ENCODE peak calls at places on chromosomes 2 and 18, in six cellular contexts. X is IMR-90, W is neuronal stem cell, T is H1, I is H9, K is trophoblast cell. B is an unnamed sample.

GRCh38 chr2:55155764-55156221 is 76.3 kb downstream of the CLHC1 start:
- DNase-seq in X (peak), W (no peak), T (no peak), I (no peak), K (no peak), B (peak)

GRCh38 chr2:101831351-101831865 is 133.9 kb downstream of the MAP4K4 start:
- DNase-seq in X (peak), W (peak), T (no peak), I (peak), K (peak), B (peak)

GRCh38 chr2:52571380-52572347 is 1195.9 kb upstream of the CHAC2 start:
- DNase-seq in X (no peak), W (no peak), T (no peak), I (no peak), K (no peak), B (no peak)

GRCh38 chr2:68709421-68709911 is 25.1 kb upstream of the ARHGAP25 start:
- DNase-seq in X (peak), W (peak), T (no peak), I (peak), K (peak), B (peak)

GRCh38 chr2:102049756-102050443 is 58.1 kb downstream of the IL1R2 start:
- DNase-seq in X (no peak), W (no peak), T (no peak), I (no peak), K (no peak), B (peak)

GRCh38 chr2:55056024-55056521 is 5.8 kb upstream of the RTN4 start:
- DNase-seq in X (peak), W (no peak), T (no peak), I (no peak), K (peak), B (peak)

GRCh38 chr2:196234672-196235071 is 63.3 kb upstream of the STK17B start:
- DNase-seq in X (peak), W (no peak), T (no peak), I (no peak), K (peak), B (peak)

GRCh38 chr2:219480004-219480403 is 18.7 kb upstream of the GMPPA start:
- DNase-seq in X (no peak), W (no peak), T (no peak), I (no peak), K (no peak), B (no peak)

GRCh38 chr2:196718796-196719564 is 79.5 kb downstream of the CCDC150 start:
- DNase-seq in X (peak), W (peak), T (no peak), I (peak), K (no peak), B (peak)

GRCh38 chr18:60910534-60910933 is 422.7 kb upstream of the CDH20 start:
- DNase-seq in X (no peak), W (no peak), T (no peak), I (no peak), K (no peak), B (no peak)

GRCh38 chr18:71116535-71116934 is 827.7 kb downstream of the SOCS6 start:
- DNase-seq in X (no peak), W (no peak), T (no peak), I (no peak), K (no peak), B (no peak)

GRCh38 chr2:190913725-190914124 is 33.1 kb downstream of the GLS start:
- DNase-seq in X (no peak), W (no peak), T (no peak), I (no peak), K (no peak), B (no peak)

GRCh38 chr2:39107724-39108273 is 13.1 kb downstream of the SOS1 start:
- DNase-seq in X (no peak), W (no peak), T (no peak), I (no peak), K (no peak), B (no peak)

GRCh38 chr2:160736148-160736547 is 242.5 kb upstream of the RBMS1 start:
- DNase-seq in X (no peak), W (no peak), T (no peak), I (no peak), K (no peak), B (no peak)

GRCh38 chr2:205716126-205716525 is 33.8 kb downstream of the NRP2 start:
- DNase-seq in X (no peak), W (no peak), T (no peak), I (peak), K (peak), B (no peak)

GRCh38 chr2:214899751-214900150 is 90.3 kb upstream of the BARD1 start:
- DNase-seq in X (no peak), W (no peak), T (no peak), I (no peak), K (peak), B (no peak)

GRCh38 chr2:27069436-27069835 is 2.0 kb downstream of the OST4 start:
- DNase-seq in X (no peak), W (no peak), T (no peak), I (no peak), K (no peak), B (no peak)

GRCh38 chr2:225895126-225895525 is 495.6 kb downstream of the NYAP2 start:
- DNase-seq in X (peak), W (no peak), T (no peak), I (no peak), K (no peak), B (peak)

GRCh38 chr2:157874997-157875719 is 972 bp downstream of the ACVR1 start:
- DNase-seq in X (peak), W (peak), T (no peak), I (peak), K (peak), B (peak)

GRCh38 chr2:111972955-111973565 is 74.7 kb downstream of the MERTK start:
- DNase-seq in X (no peak), W (no peak), T (no peak), I (no peak), K (no peak), B (no peak)

GRCh38 chr2:214465386-214466146 is 54.7 kb downstream of the VWC2L start:
- DNase-seq in X (peak), W (no peak), T (no peak), I (no peak), K (peak), B (peak)

GRCh38 chr2:8259841-8260178 is 422.0 kb upstream of the ID2 start:
- DNase-seq in X (no peak), W (no peak), T (no peak), I (no peak), K (no peak), B (no peak)

GRCh38 chr2:56107486-56107885 is 76.3 kb upstream of the CCDC85A start:
- DNase-seq in X (no peak), W (no peak), T (no peak), I (no peak), K (peak), B (no peak)

GRCh38 chr2:44543773-44544725 is 182.3 kb downstream of the CAMKMT start:
- DNase-seq in X (no peak), W (peak), T (peak), I (peak), K (no peak), B (no peak)

GRCh38 chr2:143254108-143254507 is 124.9 kb downstream of the ARHGAP15 start:
- DNase-seq in X (no peak), W (no peak), T (no peak), I (no peak), K (no peak), B (no peak)

GRCh38 chr2:172823451-172823850 is 87.8 kb downstream of the RAPGEF4 start:
- DNase-seq in X (no peak), W (no peak), T (no peak), I (no peak), K (no peak), B (peak)

GRCh38 chr18:46260879-46261143 is 156.6 kb downstream of the HAUS1 start:
- DNase-seq in X (peak), W (no peak), T (no peak), I (no peak), K (no peak), B (peak)

GRCh38 chr18:45567123-45567522 is 48.2 kb upstream of the SLC14A2 start:
- DNase-seq in X (peak), W (no peak), T (no peak), I (peak), K (no peak), B (peak)

GRCh38 chr2:234368861-234369261 is 128.0 kb downstream of the ARL4C start:
- DNase-seq in X (peak), W (no peak), T (no peak), I (no peak), K (no peak), B (peak)

GRCh38 chr2:12005886-12006681 is 259.7 kb downstream of the LPIN1 start:
- DNase-seq in X (no peak), W (no peak), T (no peak), I (no peak), K (no peak), B (no peak)

GRCh38 chr18:33277431-33277830 is 163.1 kb downstream of the CCDC178 start:
- DNase-seq in X (no peak), W (no peak), T (no peak), I (no peak), K (no peak), B (no peak)

GRCh38 chr18:50751490-50751889 is 68.3 kb downstream of the MRO start:
- DNase-seq in X (no peak), W (no peak), T (no peak), I (no peak), K (no peak), B (no peak)

GRCh38 chr2:128439231-128440086 is 120.8 kb upstream of the HS6ST1 start:
- DNase-seq in X (no peak), W (no peak), T (no peak), I (peak), K (no peak), B (no peak)

GRCh38 chr2:85926931-85927527 is 38.2 kb upstream of the ST3GAL5 start:
- DNase-seq in X (no peak), W (no peak), T (no peak), I (no peak), K (peak), B (peak)

GRCh38 chr2:58973831-58974281 is 732.7 kb upstream of the FANCL start:
- DNase-seq in X (no peak), W (no peak), T (peak), I (peak), K (peak), B (no peak)

GRCh38 chr2:112199188-112199587 is 55.7 kb downstream of the ZC3H8 start:
- DNase-seq in X (no peak), W (no peak), T (no peak), I (no peak), K (no peak), B (no peak)

GRCh38 chr2:71884303-71885042 is 263.2 kb downstream of the CYP26B1 start:
- DNase-seq in X (peak), W (no peak), T (no peak), I (no peak), K (no peak), B (peak)

GRCh38 chr2:80322337-80322920 is 17.9 kb upstream of the LRRTM1 start:
- DNase-seq in X (no peak), W (no peak), T (no peak), I (peak), K (no peak), B (no peak)

GRCh38 chr2:101063753-101064502 is 61.8 kb downstream of the RPL31 start:
- DNase-seq in X (no peak), W (no peak), T (no peak), I (no peak), K (no peak), B (peak)

GRCh38 chr2:237964194-237964577 is 2.6 kb upstream of the UBE2F start:
- DNase-seq in X (no peak), W (no peak), T (no peak), I (no peak), K (peak), B (no peak)
- H3K18ac ChIP-seq in X (no peak), W (no peak), T (no peak), I (no peak), K (no peak), B (no peak)

DNA sequence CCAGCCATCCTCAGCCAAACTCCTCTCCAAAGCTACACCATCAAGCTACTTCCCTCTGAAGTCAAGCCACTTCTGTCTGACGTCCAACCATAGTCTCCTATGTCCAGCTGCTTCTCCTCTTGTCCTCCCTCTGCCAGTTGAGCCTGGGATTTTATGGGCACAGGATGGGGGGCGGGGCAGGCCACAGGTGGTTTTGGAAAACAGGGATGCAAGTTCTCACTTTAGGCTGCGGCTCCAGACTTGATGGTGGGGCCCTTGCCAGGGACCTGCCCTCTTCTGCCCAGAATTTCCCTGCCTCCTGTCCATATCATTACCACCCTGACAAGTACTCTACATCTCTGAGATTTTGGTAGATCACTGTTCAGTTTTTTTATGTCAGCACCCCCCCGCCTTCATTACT is 41.6 kb downstream of the TEX51 start:
- DNase-seq in X (no peak), W (no peak), T (no peak), I (no peak), K (no peak), B (no peak)
- H4K91ac ChIP-seq in X (no peak), W (no peak), T (no peak), I (no peak), K (no peak), B (no peak)

GRCh38 chr18:22020867-22021370 is 148.5 kb upstream of the GATA6 start:
- DNase-seq in X (no peak), W (no peak), T (no peak), I (no peak), K (no peak), B (no peak)
- H3K18ac ChIP-seq in X (no peak), W (peak), T (no peak), I (no peak), K (no peak), B (no peak)

DNA sequence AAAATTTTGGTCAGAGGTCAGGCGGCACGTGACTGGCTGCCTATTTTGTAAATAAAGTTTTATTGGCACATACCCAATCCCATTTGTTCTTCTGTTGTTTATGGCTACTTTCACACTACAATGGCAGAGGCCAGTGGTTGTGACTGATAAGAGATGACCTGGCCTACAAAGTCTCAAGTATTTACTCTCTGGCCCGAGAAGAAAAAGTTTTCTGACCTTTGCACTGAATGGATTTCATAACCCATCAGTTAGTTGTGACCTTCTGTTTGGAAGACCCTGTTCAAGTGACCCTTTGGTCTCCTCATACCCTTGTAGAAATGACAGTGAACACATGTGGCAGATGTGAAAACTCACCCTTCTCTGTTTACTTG is 121.4 kb upstream of the MGAT5 start:
- DNase-seq in X (no peak), W (no peak), T (no peak), I (no peak), K (no peak), B (no peak)
- H4K91ac ChIP-seq in X (no peak), W (no peak), T (no peak), I (no peak), K (no peak), B (no peak)

DNA sequence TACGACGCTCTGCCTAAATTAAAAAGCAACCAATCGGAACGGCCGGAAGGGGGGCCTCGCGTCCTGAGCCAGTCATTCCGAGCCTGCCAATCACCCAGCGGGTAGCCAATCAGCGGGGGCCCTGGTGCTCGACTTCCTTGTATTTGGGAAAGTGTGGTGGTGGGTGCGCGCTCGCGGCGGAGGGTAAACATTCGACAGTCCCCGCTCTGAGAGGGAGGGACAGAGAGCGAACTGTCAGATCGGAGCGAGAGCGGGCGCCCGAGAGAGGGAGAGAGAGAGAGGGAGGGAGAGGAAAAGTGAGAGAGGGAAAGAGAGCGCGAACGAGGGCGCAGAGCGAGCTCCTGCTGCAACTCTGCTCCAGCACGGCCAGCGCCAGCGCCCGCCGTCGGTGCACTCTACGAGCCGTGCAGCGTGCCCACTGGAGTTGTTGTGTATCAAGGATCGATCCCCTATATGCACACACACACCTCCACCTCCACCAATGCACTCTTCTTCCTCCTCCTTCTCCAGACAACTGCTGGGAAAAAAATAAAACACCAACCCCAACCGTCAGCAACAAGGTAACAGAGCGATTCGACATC is at the start of gene POU3F3:
- DNase-seq in X (no peak), W (peak), T (peak), I (peak), K (peak), B (no peak)
- H3K18ac ChIP-seq in X (no peak), W (peak), T (no peak), I (no peak), K (no peak), B (no peak)

GRCh38 chr2:156874707-156875106 is 382.8 kb upstream of the GALNT5 start:
- DNase-seq in X (no peak), W (no peak), T (no peak), I (no peak), K (no peak), B (no peak)
- H4K91ac ChIP-seq in X (no peak), W (no peak), T (no peak), I (no peak), K (no peak), B (no peak)

GRCh38 chr2:129713337-129713736 is 266.1 kb upstream of the RAB6C start:
- DNase-seq in X (no peak), W (no peak), T (no peak), I (no peak), K (no peak), B (no peak)
- H3K18ac ChIP-seq in X (no peak), W (no peak), T (no peak), I (no peak), K (no peak), B (no peak)

DNA sequence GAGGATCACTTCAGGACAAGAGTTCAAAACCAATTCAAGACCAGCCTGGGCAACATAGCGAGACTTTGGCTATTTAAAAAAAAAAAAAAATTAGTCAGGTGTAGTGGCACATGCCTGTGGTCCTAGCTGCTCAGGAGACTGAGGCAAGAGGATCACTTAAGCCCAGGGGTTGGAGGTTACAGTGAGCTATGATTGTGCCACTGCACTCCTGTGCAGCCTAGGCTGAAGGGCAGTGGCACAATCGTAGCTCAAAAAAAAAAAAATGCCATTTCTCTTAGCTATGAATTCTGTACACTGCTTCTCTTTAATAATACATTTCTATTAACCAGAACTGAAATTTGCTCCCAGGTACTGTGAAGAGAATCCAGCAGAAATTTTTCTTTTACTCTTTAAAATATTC is 202.8 kb downstream of the DYM start:
- DNase-seq in X (no peak), W (no peak), T (no peak), I (no peak), K (no peak), B (no peak)
- H4K91ac ChIP-seq in X (no peak), W (no peak), T (no peak), I (no peak), K (no peak), B (no peak)

GRCh38 chr2:31232586-31232985 is 1.4 kb upstream of the EHD3 start:
- DNase-seq in X (no peak), W (no peak), T (no peak), I (no peak), K (no peak), B (no peak)

GRCh38 chr2:31234690-31235503 is 945 bp downstream of the EHD3 start:
- DNase-seq in X (no peak), W (no peak), T (no peak), I (peak), K (no peak), B (peak)

GRCh38 chr2:31233216-31233615 is 736 bp upstream of the EHD3 start:
- DNase-seq in X (no peak), W (no peak), T (no peak), I (peak), K (no peak), B (peak)

GRCh38 chr2:31235504-31235902 is 1.6 kb downstream of the EHD3 start:
- DNase-seq in X (peak), W (no peak), T (no peak), I (no peak), K (peak), B (peak)

GRCh38 chr2:31233741-31234689 is at the start of gene EHD3:
- DNase-seq in X (peak), W (peak), T (peak), I (peak), K (peak), B (peak)
- H3K18ac ChIP-seq in X (peak), W (peak), T (peak), I (no peak), K (peak), B (peak)

GRCh38 chr2:696463-696862 is 19.3 kb upstream of the TMEM18 start:
- DNase-seq in X (no peak), W (no peak), T (no peak), I (no peak), K (no peak), B (no peak)
- H4K91ac ChIP-seq in X (no peak), W (no peak), T (peak), I (no peak), K (no peak), B (no peak)

B was measured in mesenchymal stem cell.